ENCODE peak calls at places on chromosomes 11 and 22, in nine cellular contexts. U, G, T, I, S, M, Z, E and L are unnamed samples.

GRCh38 chr11:77026743-77027142 is 7.5 kb upstream of the B3GNT6 start:
- DNase-seq in U (no peak), G (no peak), T (no peak), I (no peak), S (no peak), M (no peak), Z (no peak), E (no peak), L (no peak)

GRCh38 chr11:124674168-124674517 is 439 bp downstream of the SPA17 start:
- DNase-seq in U (no peak), G (no peak), T (no peak), I (no peak), S (no peak), M (no peak), Z (no peak), E (no peak), L (no peak)

GRCh38 chr11:125263268-125263790 is 98.8 kb downstream of the PKNOX2 start:
- DNase-seq in U (no peak), G (no peak), T (no peak), I (peak; percentile 99), S (peak; percentile 70), M (no peak), Z (no peak), E (no peak), L (peak; percentile 88)

GRCh38 chr11:123069878-123070821 is 8.2 kb upstream of the HSPA8 start:
- DNase-seq in U (no peak), G (no peak), T (peak; percentile 44), I (no peak), S (no peak), M (peak; percentile 16), Z (no peak), E (no peak), L (no peak)

GRCh38 chr11:71452354-71453020 is 516 bp upstream of the NADSYN1 start:
- DNase-seq in U (peak; percentile 32), G (no peak), T (peak; percentile 46), I (peak; percentile 64), S (no peak), M (peak; percentile 68), Z (peak; percentile 48), E (peak; percentile 88), L (peak; percentile 67)

GRCh38 chr11:107591098-107591445 is at the start of gene ELMOD1:
- DNase-seq in U (no peak), G (no peak), T (no peak), I (peak; percentile 18), S (peak; percentile 35), M (no peak), Z (no peak), E (peak; percentile 13), L (peak; percentile 40)

GRCh38 chr11:110295487-110296225 is 758 bp downstream of the RDX start:
- DNase-seq in U (peak; percentile 49), G (peak; percentile 28), T (peak; percentile 46), I (peak; percentile 30), S (peak; percentile 56), M (peak; percentile 68), Z (peak; percentile 33), E (peak; percentile 48), L (peak; percentile 73)

GRCh38 chr11:112255075-112255739 is 5.5 kb downstream of the PLET1 start:
- DNase-seq in U (no peak), G (no peak), T (no peak), I (peak; percentile 89), S (no peak), M (no peak), Z (no peak), E (no peak), L (no peak)

GRCh38 chr11:134276396-134277175 is 407 bp downstream of the GLB1L3 start:
- DNase-seq in U (no peak), G (no peak), T (no peak), I (no peak), S (no peak), M (no peak), Z (no peak), E (no peak), L (no peak)

GRCh38 chr11:60830478-60831142 is 11.3 kb upstream of the CCDC86 start:
- DNase-seq in U (no peak), G (no peak), T (no peak), I (no peak), S (no peak), M (no peak), Z (no peak), E (no peak), L (no peak)

GRCh38 chr22:41481925-41482318 is 13.0 kb downstream of the ACO2 start:
- DNase-seq in U (no peak), G (no peak), T (no peak), I (no peak), S (no peak), M (no peak), Z (no peak), E (no peak), L (no peak)

GRCh38 chr22:19066531-19067271 is 55.5 kb downstream of the DGCR2 start:
- DNase-seq in U (no peak), G (no peak), T (no peak), I (peak; percentile 66), S (no peak), M (no peak), Z (no peak), E (no peak), L (no peak)

GRCh38 chr22:46362934-46363515 is 27.5 kb downstream of the TRMU start:
- DNase-seq in U (no peak), G (no peak), T (no peak), I (no peak), S (no peak), M (no peak), Z (no peak), E (no peak), L (no peak)

GRCh38 chr22:20111045-20111688 is 4.7 kb upstream of the RANBP1 start:
- DNase-seq in U (no peak), G (no peak), T (no peak), I (peak; percentile 29), S (no peak), M (no peak), Z (no peak), E (peak; percentile 40), L (no peak)

GRCh38 chr11:45385844-45386243 is 99.7 kb upstream of the SYT13 start:
- DNase-seq in U (no peak), G (no peak), T (no peak), I (no peak), S (no peak), M (no peak), Z (no peak), E (no peak), L (no peak)

GRCh38 chr11:100105605-100106358 is 581.3 kb upstream of the ARHGAP42 start:
- DNase-seq in U (no peak), G (no peak), T (no peak), I (no peak), S (no peak), M (no peak), Z (no peak), E (no peak), L (no peak)

GRCh38 chr11:60869451-60869825 is 2.1 kb downstream of the ZP1 start:
- DNase-seq in U (no peak), G (no peak), T (no peak), I (no peak), S (no peak), M (no peak), Z (no peak), E (no peak), L (no peak)

GRCh38 chr11:66607126-66607834 is 9.2 kb upstream of the RBM14 start:
- DNase-seq in U (no peak), G (peak; percentile 33), T (no peak), I (peak; percentile 86), S (no peak), M (no peak), Z (no peak), E (no peak), L (peak; percentile 66)

GRCh38 chr22:20422271-20422958 is 15.2 kb downstream of the SCARF2 start:
- DNase-seq in U (no peak), G (no peak), T (no peak), I (no peak), S (no peak), M (no peak), Z (no peak), E (no peak), L (no peak)

GRCh38 chr11:126355926-126356897 is 726 bp downstream of the ST3GAL4 start:
- DNase-seq in U (no peak), G (no peak), T (no peak), I (no peak), S (peak; percentile 81), M (peak; percentile 66), Z (no peak), E (peak; percentile 18), L (peak; percentile 94)

GRCh38 chr11:11582261-11582701 is 39.5 kb downstream of the GALNT18 start:
- DNase-seq in U (no peak), G (no peak), T (no peak), I (peak; percentile 2), S (peak; percentile 83), M (no peak), Z (no peak), E (no peak), L (peak; percentile 93)

GRCh38 chr22:49803134-49803533 is 24.5 kb downstream of the BRD1 start:
- DNase-seq in U (no peak), G (no peak), T (no peak), I (no peak), S (no peak), M (no peak), Z (no peak), E (no peak), L (no peak)

GRCh38 chr22:38755155-38755910 is 465 bp downstream of the SUN2 start:
- DNase-seq in U (peak; percentile 60), G (peak; percentile 81), T (peak; percentile 64), I (peak; percentile 68), S (peak; percentile 83), M (peak; percentile 92), Z (no peak), E (no peak), L (peak; percentile 89)

GRCh38 chr11:33864479-33864878 is 27.4 kb downstream of the LMO2 start:
- DNase-seq in U (no peak), G (no peak), T (no peak), I (no peak), S (no peak), M (no peak), Z (no peak), E (no peak), L (no peak)

GRCh38 chr11:80841716-80842115 is 1400.9 kb upstream of the TENM4 start:
- DNase-seq in U (no peak), G (no peak), T (no peak), I (peak; percentile 66), S (no peak), M (no peak), Z (no peak), E (no peak), L (no peak)

GRCh38 chr22:23249506-23250423 is 69.5 kb downstream of the BCR start:
- DNase-seq in U (no peak), G (no peak), T (no peak), I (no peak), S (no peak), M (no peak), Z (no peak), E (no peak), L (no peak)

GRCh38 chr22:43823353-43823908 is 11.3 kb upstream of the EFCAB6 start:
- DNase-seq in U (no peak), G (no peak), T (no peak), I (no peak), S (no peak), M (peak; percentile 10), Z (no peak), E (no peak), L (no peak)

GRCh38 chr11:86990520-86990919 is 35.3 kb upstream of the FZD4 start:
- DNase-seq in U (no peak), G (no peak), T (no peak), I (peak; percentile 70), S (no peak), M (no peak), Z (no peak), E (no peak), L (no peak)

GRCh38 chr22:20107951-20108756 is 7.8 kb upstream of the RANBP1 start:
- DNase-seq in U (no peak), G (no peak), T (no peak), I (no peak), S (no peak), M (no peak), Z (no peak), E (no peak), L (no peak)

GRCh38 chr11:8403310-8403709 is 139.6 kb upstream of the LMO1 start:
- DNase-seq in U (no peak), G (no peak), T (no peak), I (peak; percentile 32), S (no peak), M (no peak), Z (no peak), E (peak; percentile 63), L (no peak)